ENCODE peak calls at places on chromosomes 2 and 18, in five cellular contexts. Q is adrenal gland; S is CD8-positive, alpha-beta memory T cell; E is lower lobe of right lung; O is brain microvascular endothelial cell. Y is an unnamed sample.

GRCh38 chr2:114489143-114489542 is 46.7 kb downstream of the DPP10 start:
- DNase-seq in S (no peak), Q (peak), E (no peak), O (no peak), Y (no peak)

GRCh38 chr2:73886357-73886756 is 6.5 kb upstream of the ACTG2 start:
- DNase-seq in E (no peak), Q (no peak), S (no peak), O (no peak), Y (no peak)

GRCh38 chr2:229096667-229097066 is 174.4 kb downstream of the PID1 start:
- DNase-seq in E (no peak), O (peak), S (no peak), Q (no peak), Y (no peak)

GRCh38 chr2:10372195-10372861 is 69.6 kb downstream of the HPCAL1 start:
- DNase-seq in E (no peak), S (no peak), Q (no peak), O (no peak), Y (no peak)

GRCh38 chr2:120712180-120712678 is 23.4 kb upstream of the GLI2 start:
- DNase-seq in O (peak), S (no peak), Q (no peak), E (no peak), Y (no peak)

GRCh38 chr2:69216535-69217332 is 170.3 kb downstream of the GFPT1 start:
- DNase-seq in E (no peak), Q (peak), O (peak), S (no peak), Y (no peak)

GRCh38 chr2:109453596-109453995 is 160.2 kb downstream of the SEPTIN10 start:
- DNase-seq in S (no peak), E (no peak), Q (no peak), O (no peak), Y (no peak)

GRCh38 chr2:154886316-154886715 is 187.8 kb downstream of the KCNJ3 start:
- DNase-seq in O (no peak), Q (no peak), S (no peak), E (no peak), Y (no peak)

GRCh38 chr2:234615643-234616356 is 118.9 kb upstream of the ARL4C start:
- DNase-seq in O (no peak), S (no peak), E (no peak), Q (no peak), Y (no peak)

GRCh38 chr18:22193466-22193865 is 24.1 kb downstream of the GATA6 start:
- DNase-seq in O (peak), Q (peak), S (no peak), E (no peak), Y (no peak)
- H3K27ac ChIP-seq in O (peak), Q (peak), S (peak), E (peak), Y (no peak)

GRCh38 chr2:37326866-37327634 is 2.4 kb upstream of the PRKD3 start:
- DNase-seq in O (no peak), Q (no peak), S (no peak), E (no peak), Y (no peak)
- H3K27ac ChIP-seq in O (no peak), Q (no peak), S (no peak), E (peak), Y (no peak)

GRCh38 chr18:63789327-63789726 is 14.1 kb downstream of the SERPINB7 start:
- DNase-seq in O (no peak), E (no peak), Q (no peak), S (no peak), Y (no peak)
- H3K27ac ChIP-seq in O (no peak), E (no peak), Q (no peak), S (no peak), Y (no peak)

DNA sequence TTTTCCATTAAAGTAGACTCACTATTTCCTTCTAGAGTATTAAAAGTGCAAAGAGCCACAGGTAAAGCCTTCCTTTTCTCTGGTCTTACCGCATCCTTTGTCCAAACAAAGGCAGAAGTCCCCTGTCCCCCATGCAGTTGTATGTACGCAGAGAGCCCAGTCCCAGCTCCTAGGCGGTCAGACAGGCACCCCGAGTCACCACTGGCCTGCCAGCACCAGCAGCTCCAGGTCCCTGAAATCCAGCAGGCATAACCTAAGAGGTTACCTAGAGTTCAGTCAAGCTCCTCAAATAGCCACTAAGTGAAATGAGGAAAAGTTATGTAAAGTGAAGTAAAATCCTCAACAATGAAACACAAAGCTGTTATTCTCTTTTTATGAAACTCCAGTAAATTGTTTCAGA is 60.4 kb upstream of the TWIST2 start:
- DNase-seq in O (no peak), S (no peak), Q (no peak), E (no peak), Y (no peak)
- H3K27ac ChIP-seq in O (no peak), S (no peak), Q (no peak), E (no peak), Y (no peak)

DNA sequence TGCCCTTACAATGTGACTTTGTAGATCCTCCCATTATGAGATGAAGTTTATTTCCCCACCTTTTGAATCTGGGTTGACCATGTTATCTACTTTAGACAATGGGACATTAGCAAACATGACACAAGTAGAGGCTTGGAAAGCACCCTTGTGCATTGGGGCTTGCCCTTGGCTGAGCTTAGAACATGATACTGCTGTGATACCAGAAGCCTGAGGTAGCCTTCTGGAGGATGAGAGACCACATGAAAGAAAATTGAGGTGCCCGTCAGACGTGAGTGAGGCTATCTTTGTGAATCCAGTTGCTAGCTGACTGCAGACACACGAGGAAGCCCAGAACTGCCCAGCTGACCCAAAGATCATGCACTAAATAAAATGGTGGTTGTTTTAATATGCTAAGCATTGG is 341.2 kb downstream of the CYP26B1 start:
- DNase-seq in E (no peak), S (no peak), Q (no peak), O (no peak), Y (no peak)
- H3K27ac ChIP-seq in E (no peak), S (no peak), Q (no peak), O (no peak), Y (no peak)

DNA sequence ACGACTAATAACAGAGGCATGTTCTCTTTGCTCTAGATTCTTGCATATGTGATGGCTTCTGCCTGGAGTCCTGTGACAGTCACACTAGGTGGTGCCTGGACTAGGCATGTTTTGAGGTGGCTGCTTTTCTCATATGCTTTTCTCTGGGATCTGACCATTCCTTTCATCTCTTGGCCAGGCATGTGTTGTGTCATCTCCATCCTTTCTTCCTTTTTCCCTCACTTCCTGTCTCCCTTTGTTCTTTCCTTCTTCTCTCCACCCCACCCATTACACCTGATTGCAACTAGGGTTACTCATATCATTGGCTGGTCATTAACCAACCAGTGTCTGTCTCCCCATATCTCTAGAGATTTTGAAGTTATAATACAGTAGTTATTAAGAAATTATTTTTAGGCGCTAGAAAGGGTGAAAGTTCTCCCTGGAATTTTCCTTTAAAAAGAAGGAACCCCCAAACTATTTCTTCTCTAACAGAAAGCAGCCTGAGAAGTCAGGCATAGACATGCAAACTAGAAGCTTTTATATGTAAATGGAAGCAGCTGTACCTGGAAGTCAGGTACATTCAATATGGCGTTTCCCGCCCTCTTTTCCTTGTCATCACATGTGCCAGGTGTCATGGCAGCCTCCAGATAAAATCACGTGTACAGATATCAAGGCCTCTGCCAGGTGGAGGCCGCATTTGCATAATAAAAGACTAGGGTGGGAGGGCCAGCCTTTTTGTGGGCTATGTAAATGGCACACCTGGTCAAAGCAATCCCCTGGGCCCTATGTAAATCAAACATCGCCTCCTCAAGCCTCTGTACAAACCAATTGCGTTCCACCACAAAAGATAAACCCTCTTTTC is 220.4 kb upstream of the MEX3C start:
- DNase-seq in E (no peak), S (no peak), O (no peak), Q (no peak), Y (no peak)
- H3K27ac ChIP-seq in E (no peak), S (no peak), O (no peak), Q (no peak), Y (no peak)

GRCh38 chr18:46152436-46152807 is 48.2 kb downstream of the HAUS1 start:
- DNase-seq in S (no peak), O (peak), E (peak), Q (peak), Y (no peak)
- H3K27ac ChIP-seq in S (no peak), O (no peak), E (no peak), Q (no peak), Y (no peak)

GRCh38 chr2:131146255-131146654 is 41.1 kb downstream of the PLEKHB2 start:
- DNase-seq in O (no peak), S (no peak), E (no peak), Q (no peak), Y (no peak)
- H3K27ac ChIP-seq in O (no peak), S (no peak), E (no peak), Q (no peak), Y (no peak)

DNA sequence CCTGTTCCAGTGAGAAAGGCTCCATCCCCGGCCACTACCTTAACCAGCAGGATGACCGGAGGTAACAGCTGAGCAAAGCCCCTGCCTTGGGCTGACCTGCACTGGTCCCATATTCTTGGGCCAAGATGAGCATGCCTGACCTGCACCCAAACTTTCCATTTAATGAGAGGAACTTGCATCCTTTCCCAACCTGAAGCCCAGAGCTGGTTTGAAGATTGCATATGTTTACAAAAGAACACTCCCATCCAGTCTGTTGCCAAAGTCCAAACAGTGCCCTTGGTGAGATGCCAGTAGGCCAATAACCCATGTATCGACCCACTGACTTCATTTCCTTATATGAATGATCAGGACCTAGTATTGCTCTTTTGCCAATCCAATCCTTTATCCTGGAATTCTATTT is 5.5 kb upstream of the NPAS2 start:
- DNase-seq in E (no peak), S (no peak), Q (no peak), O (no peak), Y (no peak)
- H3K27ac ChIP-seq in E (no peak), S (no peak), Q (no peak), O (no peak), Y (no peak)

GRCh38 chr2:226272435-226272834 is 527.2 kb downstream of the IRS1 start:
- DNase-seq in Q (no peak), O (no peak), E (no peak), S (no peak), Y (no peak)

GRCh38 chr2:226270279-226270678 is 529.3 kb downstream of the IRS1 start:
- DNase-seq in Q (no peak), O (no peak), E (no peak), S (no peak), Y (no peak)

GRCh38 chr2:226274143-226274542 is 525.5 kb downstream of the IRS1 start:
- DNase-seq in O (no peak), Q (no peak), E (no peak), S (no peak), Y (peak)

GRCh38 chr2:226273440-226273839 is 526.2 kb downstream of the IRS1 start:
- DNase-seq in S (no peak), E (no peak), Q (no peak), O (no peak), Y (no peak)
- H3K27ac ChIP-seq in S (no peak), E (no peak), Q (no peak), O (no peak), Y (no peak)

Y was measured in foreskin keratinocyte.